ENCODE peak calls at places on chromosomes 11 and 22, in eight cellular contexts. One of them, this sample, is unnamed.

GRCh38 chr11:39174965-39175364 is 2284.5 kb downstream of the LRRC4C start:
- DNase-seq in GM20000: no peak
- DNase-seq in SW480: no peak
- DNase-seq in GM23338: no peak
- DNase-seq in cardiac fibroblast: no peak
- DNase-seq in stomach: no peak
- DNase-seq in NCI-H446: no peak
- DNase-seq in HEK293T: no peak
- DNase-seq in this sample: no peak

GRCh38 chr11:1565173-1565903 is 6.7 kb downstream of the DUSP8 start:
- DNase-seq in GM20000: no peak
- DNase-seq in SW480: no peak
- DNase-seq in GM23338: no peak
- DNase-seq in cardiac fibroblast: no peak
- DNase-seq in stomach: no peak
- DNase-seq in NCI-H446: no peak
- DNase-seq in HEK293T: no peak
- DNase-seq in this sample: peak

GRCh38 chr22:32619614-32620426 is 145.2 kb downstream of the FBXO7 start:
- DNase-seq in GM20000: no peak
- DNase-seq in SW480: peak
- DNase-seq in GM23338: no peak
- DNase-seq in cardiac fibroblast: peak
- DNase-seq in stomach: no peak
- DNase-seq in NCI-H446: no peak
- DNase-seq in HEK293T: no peak
- DNase-seq in this sample: no peak

GRCh38 chr11:69459848-69460539 is 21.5 kb upstream of the LINC01488 start:
- DNase-seq in GM20000: no peak
- DNase-seq in SW480: no peak
- DNase-seq in GM23338: no peak
- DNase-seq in cardiac fibroblast: no peak
- DNase-seq in stomach: no peak
- DNase-seq in NCI-H446: no peak
- DNase-seq in HEK293T: no peak
- DNase-seq in this sample: no peak

GRCh38 chr11:17498058-17498457 is 21.4 kb upstream of the ABCC8 start:
- DNase-seq in GM20000: no peak
- DNase-seq in SW480: peak
- DNase-seq in GM23338: peak
- DNase-seq in cardiac fibroblast: no peak
- DNase-seq in stomach: no peak
- DNase-seq in NCI-H446: no peak
- DNase-seq in HEK293T: no peak
- DNase-seq in this sample: peak

GRCh38 chr22:48665286-48666010 is 1162.2 kb downstream of the BRD1 start:
- DNase-seq in GM20000: no peak
- DNase-seq in SW480: no peak
- DNase-seq in GM23338: no peak
- DNase-seq in cardiac fibroblast: no peak
- DNase-seq in stomach: no peak
- DNase-seq in NCI-H446: no peak
- DNase-seq in HEK293T: no peak
- DNase-seq in this sample: no peak

GRCh38 chr11:44229664-44230063 is 80.3 kb downstream of the ALX4 start:
- DNase-seq in GM20000: no peak
- DNase-seq in SW480: no peak
- DNase-seq in GM23338: no peak
- DNase-seq in cardiac fibroblast: no peak
- DNase-seq in stomach: no peak
- DNase-seq in NCI-H446: no peak
- DNase-seq in HEK293T: no peak
- DNase-seq in this sample: no peak

GRCh38 chr11:68878022-68878421 is 25.6 kb downstream of the MRPL21 start:
- DNase-seq in GM20000: no peak
- DNase-seq in SW480: peak
- DNase-seq in GM23338: no peak
- DNase-seq in cardiac fibroblast: no peak
- DNase-seq in stomach: no peak
- DNase-seq in NCI-H446: no peak
- DNase-seq in HEK293T: no peak
- DNase-seq in this sample: no peak

GRCh38 chr11:5737091-5737490 is 843 bp downstream of the OR56B1 start:
- DNase-seq in GM20000: no peak
- DNase-seq in SW480: no peak
- DNase-seq in GM23338: no peak
- DNase-seq in cardiac fibroblast: peak
- DNase-seq in stomach: no peak
- DNase-seq in NCI-H446: no peak
- DNase-seq in HEK293T: no peak
- DNase-seq in this sample: no peak

This sample was measured in H9.